ENCODE peak calls at places on chromosomes 5 and 9, in six cellular contexts. H is OCI-LY7, S is neural progenitor cell, O is mesothelial cell of epicardium, F is transverse colon, N is psoas muscle. R is an unnamed sample.

GRCh38 chr9:127502706-127503378 is 51.5 kb downstream of the LRSAM1 start:
- DNase-seq in H (no peak), S (no peak), O (no peak), F (no peak), N (no peak), R (no peak)

GRCh38 chr5:177494356-177495195 is 2.8 kb downstream of the PDLIM7 start:
- DNase-seq in H (peak), S (peak), O (peak), F (peak), N (peak), R (no peak)

GRCh38 chr5:53109041-53109435 is 519 bp downstream of the MOCS2 start:
- DNase-seq in H (peak), S (peak), O (no peak), F (no peak), N (no peak), R (no peak)

GRCh38 chr9:38345851-38346755 is 46.4 kb upstream of the ALDH1B1 start:
- DNase-seq in H (no peak), S (no peak), O (no peak), F (no peak), N (no peak), R (no peak)

GRCh38 chr9:116493183-116493582 is 193.9 kb upstream of the TRIM32 start:
- DNase-seq in H (no peak), S (no peak), O (no peak), F (no peak), N (no peak), R (no peak)

GRCh38 chr5:142701673-142702311 is 15.9 kb upstream of the FGF1 start:
- DNase-seq in H (no peak), S (no peak), O (no peak), F (no peak), N (no peak), R (no peak)

GRCh38 chr5:137575847-137576246 is 76.7 kb upstream of the SPOCK1 start:
- DNase-seq in H (no peak), S (no peak), O (no peak), F (no peak), N (no peak), R (no peak)

GRCh38 chr5:140870221-140871201 is 1.8 kb downstream of the PCDHA11 start:
- DNase-seq in H (no peak), S (no peak), O (no peak), F (no peak), N (no peak), R (no peak)

GRCh38 chr5:102223542-102224444 is 72.3 kb downstream of the SLCO4C1 start:
- DNase-seq in H (peak), S (peak), O (no peak), F (no peak), N (no peak), R (no peak)

GRCh38 chr5:93607367-93608258 is 24.6 kb downstream of the NR2F1 start:
- DNase-seq in H (peak), S (peak), O (no peak), F (no peak), N (no peak), R (no peak)

GRCh38 chr9:137383453-137384115 is 39.4 kb downstream of the EXD3 start:
- DNase-seq in H (no peak), S (peak), O (no peak), F (no peak), N (peak), R (no peak)

GRCh38 chr9:130575514-130575913 is 3.9 kb upstream of the FUBP3 start:
- DNase-seq in H (no peak), S (no peak), O (no peak), F (no peak), N (no peak), R (no peak)

GRCh38 chr9:3956081-3956701 is 343.7 kb downstream of the GLIS3 start:
- DNase-seq in H (no peak), S (no peak), O (no peak), F (no peak), N (no peak), R (no peak)

DNA sequence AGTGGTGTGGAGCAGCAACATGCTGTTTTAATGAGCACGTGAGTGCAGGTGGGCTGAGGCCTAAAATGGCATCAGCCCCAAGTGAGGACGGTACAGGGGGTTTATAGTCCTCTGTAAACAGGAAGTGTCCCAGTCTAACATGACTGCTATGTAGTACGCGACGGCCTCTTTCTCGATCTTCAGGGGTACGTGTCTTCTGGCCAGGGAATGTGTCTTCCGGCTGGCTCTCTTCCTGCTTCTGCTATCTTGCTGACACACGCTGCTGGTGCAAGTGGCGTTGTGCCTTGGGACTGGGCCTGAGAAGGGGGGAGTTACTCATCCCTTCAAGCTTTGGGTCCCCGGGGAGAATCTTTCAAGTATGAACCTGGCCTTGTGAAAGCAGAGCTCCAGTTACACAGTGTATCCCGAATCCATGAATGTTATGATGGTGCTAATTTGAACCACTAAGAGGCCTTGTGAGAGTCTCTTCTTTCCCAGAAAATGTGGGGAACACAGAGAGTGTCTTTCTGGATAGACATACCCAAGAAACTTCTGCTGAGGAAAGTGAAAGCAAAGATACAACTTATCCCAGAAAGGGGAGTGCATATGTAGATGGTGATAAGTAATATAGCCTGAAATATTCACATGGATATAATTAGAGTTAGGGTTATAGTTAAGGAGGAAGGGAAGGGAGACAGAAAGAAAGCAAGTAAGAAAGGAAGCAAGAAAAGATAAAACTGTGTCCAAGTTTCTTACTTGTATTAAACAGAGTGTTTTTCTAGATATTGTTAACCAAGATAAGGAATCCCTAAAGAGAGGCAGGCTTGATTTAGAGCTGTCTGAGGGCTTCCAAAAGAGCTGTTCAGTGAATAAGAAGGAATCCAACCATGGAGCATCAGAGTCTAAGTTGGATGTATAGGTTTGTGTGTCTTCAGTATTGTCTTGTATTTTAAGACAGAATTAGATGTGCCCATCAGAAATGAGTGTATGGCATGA is 35.5 kb upstream of the ANXA2R start:
- DNase-seq in H (peak), S (no peak), O (no peak), F (no peak), N (peak), R (no peak)
- TF ChIP-seq CTCF in H (no peak), S (no peak), O (no peak), F (no peak), N (no peak), R (no peak)

GRCh38 chr9:5450360-5451051 is at the start of gene CD274:
- DNase-seq in H (peak), S (peak), O (peak), F (peak), N (peak), R (peak)
- TF ChIP-seq CTCF in H (peak), S (peak), O (no peak), F (peak), N (peak), R (peak)

GRCh38 chr5:109826-110225 is 17.9 kb downstream of the PLEKHG4B start:
- DNase-seq in H (no peak), S (no peak), O (no peak), F (no peak), N (no peak), R (no peak)

GRCh38 chr5:104778-105296 is 12.9 kb downstream of the PLEKHG4B start:
- DNase-seq in H (no peak), S (no peak), O (no peak), F (no peak), N (no peak), R (no peak)

GRCh38 chr5:107526-107925 is 15.6 kb downstream of the PLEKHG4B start:
- DNase-seq in H (no peak), S (no peak), O (no peak), F (no peak), N (no peak), R (no peak)

GRCh38 chr5:105504-106080 is 13.6 kb downstream of the PLEKHG4B start:
- DNase-seq in H (no peak), S (peak), O (no peak), F (no peak), N (no peak), R (no peak)

DNA sequence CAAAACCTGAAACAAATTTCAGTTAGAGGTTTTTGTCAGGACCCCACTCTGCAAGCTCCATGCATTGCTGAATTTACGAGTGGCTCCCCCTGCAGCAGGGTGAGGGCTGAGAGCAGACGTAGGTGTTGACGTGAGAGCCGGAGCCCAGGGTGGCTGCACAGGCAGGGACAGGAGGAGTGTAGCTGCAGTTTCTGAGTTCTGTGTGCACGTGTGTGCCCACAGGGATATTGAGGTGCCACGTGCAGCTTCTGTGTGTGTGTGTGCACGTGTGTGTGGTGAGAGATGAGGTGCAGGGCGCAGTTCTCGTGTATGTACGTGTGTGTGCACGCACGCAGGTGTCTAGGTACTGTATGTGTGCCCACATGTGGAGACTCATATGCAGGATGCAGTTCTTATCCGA is 14.6 kb downstream of the PLEKHG4B start:
- DNase-seq in H (no peak), S (no peak), O (no peak), F (no peak), N (no peak), R (no peak)
- TF ChIP-seq CTCF in H (no peak), S (peak), O (no peak), F (no peak), N (no peak), R (no peak)

GRCh38 chr5:150589791-150590601 is 50.5 kb upstream of the SYNPO start:
- DNase-seq in H (no peak), S (peak), O (no peak), F (peak), N (peak), R (no peak)
- TF ChIP-seq CTCF in H (no peak), S (peak), O (no peak), F (peak), N (peak), R (no peak)

GRCh38 chr5:154376481-154376880 is 69.3 kb upstream of the SAP30L start:
- DNase-seq in H (no peak), S (no peak), O (no peak), F (no peak), N (no peak), R (no peak)
- TF ChIP-seq CTCF in H (no peak), S (no peak), O (no peak), F (no peak), N (no peak), R (no peak)

GRCh38 chr9:128992995-128993394 is 35.1 kb downstream of the SH3GLB2 start:
- DNase-seq in H (peak), S (peak), O (no peak), F (no peak), N (no peak), R (no peak)
- TF ChIP-seq CTCF in H (peak), S (peak), O (no peak), F (no peak), N (peak), R (peak)

GRCh38 chr5:58891971-58892343 is 309.1 kb downstream of the RAB3C start:
- DNase-seq in H (no peak), S (no peak), O (no peak), F (no peak), N (no peak), R (no peak)
- TF ChIP-seq CTCF in H (peak), S (peak), O (no peak), F (no peak), N (peak), R (peak)

R was measured in neural crest cell.